ENCODE peak calls at places on chromosomes 2 and 18, in eight cellular contexts. One of them, this sample, is unnamed.

GRCh38 chr2:2234398-2234797 is 96.7 kb downstream of the MYT1L start:
- DNase-seq in epithelial cell of esophagus: no peak
- DNase-seq in endothelial cell of umbilical vein: no peak
- DNase-seq in endodermal cell: no peak
- DNase-seq in LNCaP clone FGC: no peak
- DNase-seq in HL-60: no peak
- DNase-seq in sigmoid colon: no peak
- DNase-seq in PC-3: no peak
- DNase-seq in this sample: no peak

GRCh38 chr2:46601328-46601963 is 122.1 kb downstream of the TMEM247 start:
- DNase-seq in epithelial cell of esophagus: no peak
- DNase-seq in endothelial cell of umbilical vein: peak
- DNase-seq in endodermal cell: no peak
- DNase-seq in LNCaP clone FGC: no peak
- DNase-seq in HL-60: no peak
- DNase-seq in sigmoid colon: no peak
- DNase-seq in PC-3: peak
- DNase-seq in this sample: peak

GRCh38 chr2:128437181-128437520 is 118.5 kb upstream of the HS6ST1 start:
- DNase-seq in epithelial cell of esophagus: no peak
- DNase-seq in endothelial cell of umbilical vein: no peak
- DNase-seq in endodermal cell: peak
- DNase-seq in LNCaP clone FGC: no peak
- DNase-seq in HL-60: no peak
- DNase-seq in sigmoid colon: peak
- DNase-seq in PC-3: no peak
- DNase-seq in this sample: no peak

GRCh38 chr2:3427272-3427671 is 47.8 kb downstream of the TRAPPC12 start:
- DNase-seq in epithelial cell of esophagus: no peak
- DNase-seq in endothelial cell of umbilical vein: no peak
- DNase-seq in endodermal cell: peak
- DNase-seq in LNCaP clone FGC: no peak
- DNase-seq in HL-60: no peak
- DNase-seq in sigmoid colon: no peak
- DNase-seq in PC-3: no peak
- DNase-seq in this sample: no peak

GRCh38 chr2:127713562-127713961 is 12.3 kb downstream of the SFT2D3 start:
- DNase-seq in epithelial cell of esophagus: no peak
- DNase-seq in endothelial cell of umbilical vein: no peak
- DNase-seq in endodermal cell: no peak
- DNase-seq in LNCaP clone FGC: no peak
- DNase-seq in HL-60: no peak
- DNase-seq in sigmoid colon: no peak
- DNase-seq in PC-3: no peak
- DNase-seq in this sample: no peak

GRCh38 chr2:72936669-72937355 is 19.5 kb downstream of the EMX1 start:
- DNase-seq in epithelial cell of esophagus: no peak
- DNase-seq in endothelial cell of umbilical vein: no peak
- DNase-seq in endodermal cell: no peak
- DNase-seq in LNCaP clone FGC: no peak
- DNase-seq in HL-60: no peak
- DNase-seq in sigmoid colon: no peak
- DNase-seq in PC-3: no peak
- DNase-seq in this sample: no peak

GRCh38 chr18:7429831-7430230 is 137.3 kb upstream of the PTPRM start:
- DNase-seq in epithelial cell of esophagus: no peak
- DNase-seq in endothelial cell of umbilical vein: no peak
- DNase-seq in endodermal cell: no peak
- DNase-seq in LNCaP clone FGC: no peak
- DNase-seq in HL-60: no peak
- DNase-seq in sigmoid colon: no peak
- DNase-seq in PC-3: no peak
- DNase-seq in this sample: no peak

GRCh38 chr18:66432636-66433035 is 171.3 kb downstream of the CDH19 start:
- DNase-seq in epithelial cell of esophagus: no peak
- DNase-seq in endothelial cell of umbilical vein: no peak
- DNase-seq in endodermal cell: no peak
- DNase-seq in LNCaP clone FGC: no peak
- DNase-seq in HL-60: no peak
- DNase-seq in sigmoid colon: no peak
- DNase-seq in PC-3: no peak
- DNase-seq in this sample: no peak

GRCh38 chr18:58501033-58501432 is 127.9 kb downstream of the ALPK2 start:
- DNase-seq in epithelial cell of esophagus: no peak
- DNase-seq in endothelial cell of umbilical vein: no peak
- DNase-seq in endodermal cell: no peak
- DNase-seq in LNCaP clone FGC: no peak
- DNase-seq in HL-60: no peak
- DNase-seq in sigmoid colon: no peak
- DNase-seq in PC-3: no peak
- DNase-seq in this sample: no peak

GRCh38 chr2:129827251-129827894 is 152.1 kb upstream of the RAB6C start:
- DNase-seq in epithelial cell of esophagus: no peak
- DNase-seq in endothelial cell of umbilical vein: no peak
- DNase-seq in endodermal cell: peak
- DNase-seq in LNCaP clone FGC: no peak
- DNase-seq in HL-60: no peak
- DNase-seq in sigmoid colon: no peak
- DNase-seq in PC-3: no peak
- DNase-seq in this sample: no peak

GRCh38 chr2:64838817-64839216 is 150.4 kb upstream of the SLC1A4 start:
- DNase-seq in epithelial cell of esophagus: peak
- DNase-seq in endothelial cell of umbilical vein: peak
- DNase-seq in endodermal cell: no peak
- DNase-seq in LNCaP clone FGC: no peak
- DNase-seq in HL-60: no peak
- DNase-seq in sigmoid colon: no peak
- DNase-seq in PC-3: peak
- DNase-seq in this sample: peak

GRCh38 chr2:213696427-213696826 is 412.2 kb downstream of the SPAG16 start:
- DNase-seq in epithelial cell of esophagus: no peak
- DNase-seq in endothelial cell of umbilical vein: no peak
- DNase-seq in endodermal cell: no peak
- DNase-seq in LNCaP clone FGC: no peak
- DNase-seq in HL-60: no peak
- DNase-seq in sigmoid colon: no peak
- DNase-seq in PC-3: no peak
- DNase-seq in this sample: no peak

GRCh38 chr2:232508246-232508645 is 11.9 kb upstream of the PRSS56 start:
- DNase-seq in epithelial cell of esophagus: no peak
- DNase-seq in endothelial cell of umbilical vein: no peak
- DNase-seq in endodermal cell: peak
- DNase-seq in LNCaP clone FGC: no peak
- DNase-seq in HL-60: no peak
- DNase-seq in sigmoid colon: no peak
- DNase-seq in PC-3: no peak
- DNase-seq in this sample: no peak
- TF ChIP-seq CTCF in epithelial cell of esophagus: no peak
- TF ChIP-seq CTCF in endothelial cell of umbilical vein: no peak
- TF ChIP-seq CTCF in endodermal cell: peak
- TF ChIP-seq CTCF in LNCaP clone FGC: no peak
- TF ChIP-seq CTCF in HL-60: no peak
- TF ChIP-seq CTCF in sigmoid colon: no peak
- TF ChIP-seq CTCF in PC-3: no peak
- TF ChIP-seq CTCF in this sample: no peak

GRCh38 chr2:227767830-227768229 is 22.1 kb downstream of the SCYGR8 start:
- DNase-seq in epithelial cell of esophagus: no peak
- DNase-seq in endothelial cell of umbilical vein: no peak
- DNase-seq in endodermal cell: no peak
- DNase-seq in LNCaP clone FGC: no peak
- DNase-seq in HL-60: no peak
- DNase-seq in sigmoid colon: no peak
- DNase-seq in PC-3: no peak
- DNase-seq in this sample: no peak
- H3K4me3 ChIP-seq in epithelial cell of esophagus: no peak
- H3K4me3 ChIP-seq in endothelial cell of umbilical vein: no peak
- H3K4me3 ChIP-seq in endodermal cell: no peak
- H3K4me3 ChIP-seq in LNCaP clone FGC: no peak
- H3K4me3 ChIP-seq in HL-60: no peak
- H3K4me3 ChIP-seq in sigmoid colon: no peak
- H3K4me3 ChIP-seq in PC-3: no peak
- H3K4me3 ChIP-seq in this sample: no peak

DNA sequence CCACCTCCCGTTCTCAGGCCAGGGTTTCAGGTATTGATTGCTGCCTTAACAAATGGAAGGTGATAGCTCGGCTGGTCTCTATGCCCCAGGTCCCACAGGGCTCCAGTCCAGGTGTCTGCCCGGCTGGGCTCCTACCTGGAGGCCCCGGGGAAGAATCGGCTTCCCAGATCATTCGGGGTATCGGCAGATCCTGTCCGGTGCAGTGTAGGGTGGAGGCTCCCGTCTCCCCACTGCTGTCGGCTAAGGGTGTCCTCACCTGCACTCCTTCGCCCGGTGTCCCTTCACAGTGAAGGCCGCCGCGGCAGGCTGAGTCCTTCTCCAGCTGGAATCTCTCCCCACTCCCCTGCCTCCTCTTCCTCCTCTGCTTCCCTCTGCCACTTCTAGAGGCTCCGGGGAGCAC is 573.9 kb upstream of the SALL3 start:
- DNase-seq in epithelial cell of esophagus: no peak
- DNase-seq in endothelial cell of umbilical vein: no peak
- DNase-seq in endodermal cell: no peak
- DNase-seq in LNCaP clone FGC: no peak
- DNase-seq in HL-60: no peak
- DNase-seq in sigmoid colon: no peak
- DNase-seq in PC-3: no peak
- DNase-seq in this sample: no peak
- TF ChIP-seq CTCF in epithelial cell of esophagus: no peak
- TF ChIP-seq CTCF in endothelial cell of umbilical vein: no peak
- TF ChIP-seq CTCF in endodermal cell: no peak
- TF ChIP-seq CTCF in LNCaP clone FGC: no peak
- TF ChIP-seq CTCF in HL-60: no peak
- TF ChIP-seq CTCF in sigmoid colon: no peak
- TF ChIP-seq CTCF in PC-3: no peak
- TF ChIP-seq CTCF in this sample: no peak

DNA sequence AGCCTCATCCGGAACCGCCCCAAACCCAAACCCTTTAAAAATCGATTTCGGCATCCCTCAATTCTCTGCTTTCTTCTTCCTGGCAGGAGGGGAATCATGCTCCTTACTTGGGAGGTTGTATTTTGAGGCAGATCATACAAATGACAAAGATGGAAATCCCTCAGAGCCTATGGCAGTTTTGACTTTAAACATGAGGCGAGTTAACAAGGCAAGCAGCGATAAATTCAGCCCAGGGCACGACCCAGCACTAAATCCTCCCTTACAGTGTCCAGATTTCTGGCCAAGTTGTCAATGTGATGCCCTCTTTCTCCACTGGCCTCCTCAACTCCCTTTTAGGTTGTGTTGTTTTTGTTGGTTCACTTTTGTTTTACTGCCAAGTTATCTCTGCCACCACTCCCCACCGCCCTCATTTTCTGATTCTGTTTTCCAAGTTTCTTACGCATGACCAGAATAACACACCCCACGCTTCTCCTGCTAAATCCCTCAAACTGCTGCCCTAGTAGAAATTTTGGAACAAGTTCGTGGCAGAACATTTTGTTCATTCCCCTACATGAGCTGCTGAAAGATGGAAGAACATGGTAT is 68.3 kb downstream of the CTAGE1 start:
- DNase-seq in epithelial cell of esophagus: no peak
- DNase-seq in endothelial cell of umbilical vein: peak
- DNase-seq in endodermal cell: no peak
- DNase-seq in LNCaP clone FGC: no peak
- DNase-seq in HL-60: no peak
- DNase-seq in sigmoid colon: no peak
- DNase-seq in PC-3: no peak
- DNase-seq in this sample: no peak
- H3K4me3 ChIP-seq in epithelial cell of esophagus: peak
- H3K4me3 ChIP-seq in endothelial cell of umbilical vein: peak
- H3K4me3 ChIP-seq in endodermal cell: peak
- H3K4me3 ChIP-seq in LNCaP clone FGC: no peak
- H3K4me3 ChIP-seq in HL-60: no peak
- H3K4me3 ChIP-seq in sigmoid colon: peak
- H3K4me3 ChIP-seq in PC-3: no peak
- H3K4me3 ChIP-seq in this sample: peak

GRCh38 chr2:54728669-54729120 is 5.2 kb downstream of the EML6 start:
- DNase-seq in epithelial cell of esophagus: peak
- DNase-seq in endothelial cell of umbilical vein: peak
- DNase-seq in endodermal cell: no peak
- DNase-seq in LNCaP clone FGC: no peak
- DNase-seq in HL-60: no peak
- DNase-seq in sigmoid colon: no peak
- DNase-seq in PC-3: peak
- DNase-seq in this sample: peak
- TF ChIP-seq CTCF in epithelial cell of esophagus: no peak
- TF ChIP-seq CTCF in endothelial cell of umbilical vein: no peak
- TF ChIP-seq CTCF in endodermal cell: no peak
- TF ChIP-seq CTCF in LNCaP clone FGC: no peak
- TF ChIP-seq CTCF in HL-60: no peak
- TF ChIP-seq CTCF in sigmoid colon: no peak
- TF ChIP-seq CTCF in PC-3: peak
- TF ChIP-seq CTCF in this sample: no peak

GRCh38 chr2:217090024-217090473 is 230.2 kb upstream of the TNP1 start:
- DNase-seq in epithelial cell of esophagus: no peak
- DNase-seq in endothelial cell of umbilical vein: peak
- DNase-seq in endodermal cell: no peak
- DNase-seq in LNCaP clone FGC: no peak
- DNase-seq in HL-60: no peak
- DNase-seq in sigmoid colon: no peak
- DNase-seq in PC-3: no peak
- DNase-seq in this sample: no peak
- H3K4me3 ChIP-seq in epithelial cell of esophagus: no peak
- H3K4me3 ChIP-seq in endothelial cell of umbilical vein: no peak
- H3K4me3 ChIP-seq in endodermal cell: no peak
- H3K4me3 ChIP-seq in LNCaP clone FGC: no peak
- H3K4me3 ChIP-seq in HL-60: peak
- H3K4me3 ChIP-seq in sigmoid colon: peak
- H3K4me3 ChIP-seq in PC-3: peak
- H3K4me3 ChIP-seq in this sample: no peak

DNA sequence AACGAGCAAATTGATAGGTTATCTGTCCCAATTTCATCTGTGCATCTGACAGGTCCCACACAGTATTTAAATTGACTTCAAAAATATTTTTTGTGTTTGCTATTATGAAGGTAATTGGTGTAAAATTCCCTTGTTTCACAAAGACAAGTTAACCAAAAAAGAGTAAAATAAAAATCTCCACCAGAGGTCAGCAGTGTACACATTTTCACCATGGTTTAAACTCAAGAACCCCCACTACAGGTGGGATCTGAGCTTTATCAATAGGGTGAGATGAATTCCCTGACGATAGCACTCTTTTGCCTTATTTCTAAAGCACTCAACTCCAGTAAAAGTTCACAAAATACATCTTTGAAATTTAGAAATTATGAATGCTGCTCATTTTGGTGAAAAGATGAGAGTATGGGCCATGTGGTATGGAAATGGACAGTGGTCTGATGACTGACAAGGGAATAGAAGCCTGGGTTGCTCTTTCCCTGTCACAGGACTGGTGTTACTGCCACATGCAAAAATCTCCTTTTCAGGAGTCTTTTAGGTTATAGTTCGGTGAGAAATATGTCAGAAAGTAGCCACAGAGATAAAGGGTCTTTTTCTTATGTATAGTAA is 68.0 kb downstream of the SERPINB8 start:
- DNase-seq in epithelial cell of esophagus: peak
- DNase-seq in endothelial cell of umbilical vein: peak
- DNase-seq in endodermal cell: no peak
- DNase-seq in LNCaP clone FGC: no peak
- DNase-seq in HL-60: no peak
- DNase-seq in sigmoid colon: no peak
- DNase-seq in PC-3: peak
- DNase-seq in this sample: peak
- TF ChIP-seq CTCF in epithelial cell of esophagus: peak
- TF ChIP-seq CTCF in endothelial cell of umbilical vein: peak
- TF ChIP-seq CTCF in endodermal cell: peak
- TF ChIP-seq CTCF in LNCaP clone FGC: peak
- TF ChIP-seq CTCF in HL-60: peak
- TF ChIP-seq CTCF in sigmoid colon: peak
- TF ChIP-seq CTCF in PC-3: peak
- TF ChIP-seq CTCF in this sample: peak